ENCODE peak calls at places on chromosomes 2 and 18, in six cellular contexts. J is skeletal muscle cell, U is ascending aorta, E is right cardiac atrium, D is HFF-Myc, B is A673. I is an unnamed sample.

GRCh38 chr2:200306969-200307811 is 697 bp downstream of the SPATS2L start:
- DNase-seq in D (no peak), U (peak), B (peak), E (peak), J (no peak), I (peak)

GRCh38 chr2:234993547-234993981 is 41.7 kb downstream of the SH3BP4 start:
- DNase-seq in E (no peak), D (no peak), U (no peak), B (no peak), J (no peak), I (no peak)

GRCh38 chr2:159600752-159601151 is 15.6 kb downstream of the BAZ2B start:
- DNase-seq in U (no peak), E (no peak), J (no peak), B (no peak), D (no peak), I (no peak)

GRCh38 chr18:59643740-59644139 is 53.5 kb downstream of the CCBE1 start:
- DNase-seq in E (no peak), B (no peak), J (no peak), D (no peak), U (no peak), I (no peak)

GRCh38 chr2:101387151-101387807 is at the start of gene CREG2:
- DNase-seq in U (peak), D (no peak), E (peak), B (peak), J (peak), I (peak)

GRCh38 chr2:121090088-121090715 is 194.8 kb downstream of the TFCP2L1 start:
- DNase-seq in D (no peak), U (no peak), J (no peak), B (no peak), E (no peak), I (no peak)

GRCh38 chr2:224059178-224059577 is 20.1 kb upstream of the SERPINE2 start:
- DNase-seq in D (no peak), E (no peak), B (no peak), U (no peak), J (no peak), I (no peak)

GRCh38 chr2:53778536-53779162 is 8.1 kb downstream of the ASB3 start:
- DNase-seq in B (no peak), J (no peak), U (no peak), D (no peak), E (no peak), I (peak)

GRCh38 chr18:50079571-50080295 is 115.2 kb downstream of the MYO5B start:
- DNase-seq in B (no peak), U (peak), J (no peak), E (peak), D (no peak), I (no peak)

GRCh38 chr18:2913398-2914005 is 66.7 kb downstream of the EMILIN2 start:
- DNase-seq in B (no peak), E (no peak), U (no peak), J (no peak), D (no peak), I (no peak)

GRCh38 chr2:237222178-237222577 is 136.5 kb downstream of the COPS8 start:
- DNase-seq in D (peak), B (peak), E (peak), U (no peak), J (peak), I (no peak)

GRCh38 chr2:75729861-75730260 is 19.1 kb upstream of the GCFC2 start:
- DNase-seq in D (no peak), U (no peak), J (no peak), B (peak), E (no peak), I (peak)

GRCh38 chr2:168345601-168346000 is 98.2 kb upstream of the STK39 start:
- DNase-seq in E (no peak), D (no peak), U (no peak), B (no peak), J (no peak), I (peak)

GRCh38 chr2:54767921-54768320 is 44.5 kb downstream of the EML6 start:
- DNase-seq in U (no peak), J (peak), D (no peak), B (no peak), E (no peak), I (no peak)

GRCh38 chr2:98543214-98543613 is 65.1 kb downstream of the COA5 start:
- DNase-seq in J (no peak), E (no peak), U (no peak), B (no peak), D (no peak), I (no peak)

GRCh38 chr2:221535824-221536223 is 36.3 kb downstream of the EPHA4 start:
- DNase-seq in E (no peak), J (no peak), B (no peak), U (no peak), D (no peak), I (no peak)

GRCh38 chr18:58768293-58768974 is 96.2 kb upstream of the ZNF532 start:
- DNase-seq in D (no peak), B (peak), U (peak), E (peak), J (no peak), I (peak)

GRCh38 chr2:99663641-99664040 is 173.8 kb upstream of the REV1 start:
- DNase-seq in J (no peak), B (no peak), U (no peak), D (no peak), E (no peak), I (no peak)

GRCh38 chr18:50099725-50100414 is 95.1 kb downstream of the MYO5B start:
- DNase-seq in B (no peak), D (peak), E (no peak), U (no peak), J (peak), I (no peak)

GRCh38 chr2:233245406-233245805 is 6.1 kb upstream of the ATG16L1 start:
- DNase-seq in B (no peak), U (no peak), E (no peak), J (no peak), D (no peak), I (no peak)

GRCh38 chr18:49764032-49764431 is 49.3 kb downstream of the ACAA2 start:
- DNase-seq in J (peak), D (no peak), B (no peak), E (no peak), U (no peak), I (no peak)

GRCh38 chr2:218010116-218010837 is 7.5 kb upstream of the TNS1 start:
- DNase-seq in D (no peak), E (no peak), B (peak), U (peak), J (no peak), I (peak)

GRCh38 chr2:231411237-231411636 is 15.7 kb downstream of the B3GNT7 start:
- DNase-seq in D (no peak), B (no peak), U (no peak), E (no peak), J (no peak), I (no peak)

GRCh38 chr2:231413921-231414476 is 18.5 kb downstream of the B3GNT7 start:
- DNase-seq in U (no peak), B (no peak), D (no peak), J (no peak), E (no peak), I (no peak)

GRCh38 chr2:231413456-231413855 is 17.9 kb downstream of the B3GNT7 start:
- DNase-seq in B (no peak), U (no peak), E (no peak), D (no peak), J (no peak), I (no peak)

GRCh38 chr2:231411871-231412615 is 16.5 kb downstream of the B3GNT7 start:
- DNase-seq in D (peak), B (peak), E (peak), U (peak), J (peak), I (peak)

DNA sequence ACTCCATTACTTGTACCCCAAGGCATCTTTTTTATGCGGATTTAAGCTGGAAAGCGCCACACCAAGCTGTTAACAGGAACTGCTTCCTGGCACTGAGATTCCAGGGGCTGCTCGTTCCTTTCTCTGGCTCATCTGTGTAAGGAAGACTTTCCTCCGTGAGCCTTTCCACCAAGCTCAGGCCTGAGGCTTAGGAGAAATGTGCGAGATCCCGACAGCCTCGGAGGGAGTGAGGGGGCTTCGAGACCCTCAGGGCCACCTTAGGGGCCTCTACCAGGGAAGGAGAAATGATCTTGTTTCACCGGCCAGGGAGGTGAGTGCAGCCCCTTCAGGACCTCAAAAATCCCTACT is 17.1 kb downstream of the B3GNT7 start:
- DNase-seq in U (no peak), E (no peak), B (no peak), J (no peak), D (no peak), I (no peak)
- H3K4me3 ChIP-seq in U (peak), E (peak), B (peak), J (peak), D (peak), I (no peak)

GRCh38 chr2:153875801-153876466 is 4.2 kb downstream of the GALNT13 start:
- DNase-seq in D (no peak), E (no peak), U (no peak), J (no peak), B (no peak), I (no peak)

GRCh38 chr2:153872311-153873061 is 764 bp downstream of the GALNT13 start:
- DNase-seq in D (no peak), U (no peak), J (no peak), B (no peak), E (no peak), I (no peak)

GRCh38 chr2:153873062-153874048 is 1.6 kb downstream of the GALNT13 start:
- DNase-seq in J (no peak), E (no peak), U (no peak), B (no peak), D (no peak), I (no peak)

GRCh38 chr2:153870308-153870707 is 1.4 kb upstream of the GALNT13 start:
- DNase-seq in D (no peak), U (no peak), J (no peak), B (no peak), E (no peak), I (no peak)

GRCh38 chr2:153871231-153872221 is at the start of gene GALNT13:
- DNase-seq in B (no peak), D (no peak), E (peak), U (no peak), J (no peak), I (no peak)
- H3K4me3 ChIP-seq in B (no peak), D (no peak), E (peak), U (peak), J (peak), I (no peak)

GRCh38 chr18:48408111-48408726 is 964 bp downstream of the ZBTB7C start:
- DNase-seq in B (no peak), J (no peak), U (peak), D (no peak), E (peak), I (no peak)
- H3K4me3 ChIP-seq in B (peak), J (peak), U (peak), D (no peak), E (peak), I (no peak)

DNA sequence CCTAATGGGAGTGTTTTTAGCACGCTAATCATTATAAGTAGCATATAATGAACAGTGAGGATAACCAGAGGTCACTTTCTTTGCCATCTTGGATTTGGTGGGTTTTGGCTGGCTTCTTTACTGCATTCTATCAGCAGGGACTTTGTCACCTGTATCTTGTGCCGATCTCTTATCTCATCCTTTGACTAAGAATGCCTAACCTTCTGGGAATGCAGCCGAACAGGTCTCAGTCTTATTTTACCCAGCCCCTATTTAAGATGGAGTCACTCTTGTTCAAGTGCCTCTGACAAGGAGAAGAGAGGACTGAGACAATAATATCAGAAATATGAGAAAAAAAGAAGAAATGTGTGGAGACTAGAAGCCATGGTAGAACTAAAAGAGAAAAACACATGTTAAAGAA is 276.4 kb downstream of the TMX3 start:
- DNase-seq in D (no peak), E (no peak), U (no peak), B (no peak), J (no peak), I (no peak)
- H3K4me3 ChIP-seq in D (no peak), E (no peak), U (no peak), B (no peak), J (no peak), I (no peak)

DNA sequence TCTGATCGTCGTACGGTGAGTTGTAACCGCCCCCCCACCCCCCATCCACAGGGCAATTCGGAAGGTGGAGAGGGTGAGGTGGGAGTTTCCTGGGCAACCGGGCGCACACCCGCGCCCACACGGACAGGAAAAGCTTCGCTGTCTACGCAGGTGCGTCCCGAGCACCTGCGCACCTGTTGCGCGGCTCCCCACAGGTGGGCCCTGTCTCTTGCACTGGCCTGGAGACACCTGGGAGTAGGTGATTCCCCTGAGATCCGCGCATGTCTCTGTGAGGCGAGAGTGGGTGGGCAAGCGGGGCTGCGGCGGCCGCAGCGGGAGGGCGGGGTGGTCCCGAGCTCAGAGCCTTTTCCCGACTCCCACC is 467 bp upstream of the ATP6V1C2 start:
- DNase-seq in J (no peak), U (no peak), B (no peak), D (no peak), E (no peak), I (no peak)
- H3K4me3 ChIP-seq in J (no peak), U (peak), B (peak), D (peak), E (peak), I (no peak)

I was measured in NB4.